ENCODE peak calls at places on chromosomes 1 and 21, in four cellular contexts. P is nephron progenitor cell, M is foreskin fibroblast, B is heart left ventricle. X is an unnamed sample.

GRCh38 chr1:23529146-23530088 is 1.6 kb downstream of the E2F2 start:
- DNase-seq in P (no peak), M (no peak), B (no peak), X (no peak)

GRCh38 chr1:226133504-226134123 is 52.9 kb downstream of the ACBD3 start:
- DNase-seq in P (no peak), M (no peak), B (no peak), X (no peak)

GRCh38 chr1:244053831-244054230 is 2.7 kb downstream of the ZBTB18 start:
- DNase-seq in P (no peak), M (no peak), B (no peak), X (no peak)

GRCh38 chr1:4027492-4028138 is 127.5 kb upstream of the C1orf174 start:
- DNase-seq in P (no peak), M (no peak), B (no peak), X (no peak)

GRCh38 chr1:185526318-185527307 is 207.6 kb upstream of the HMCN1 start:
- DNase-seq in P (no peak), M (no peak), B (no peak), X (no peak)

GRCh38 chr21:33975548-33976081 is 60.0 kb upstream of the ATP5PO start:
- DNase-seq in P (no peak), M (peak; percentile 49), B (no peak), X (no peak)

GRCh38 chr1:156368889-156369684 is at the start of gene RHBG:
- DNase-seq in P (peak; percentile 56), M (peak; percentile 46), B (peak; percentile 16), X (peak; percentile 59)

GRCh38 chr1:110631836-110632620 is 25.9 kb upstream of the KCNA2 start:
- DNase-seq in P (no peak), M (no peak), B (no peak), X (no peak)

GRCh38 chr21:38819719-38820147 is 14.0 kb downstream of the ETS2 start:
- DNase-seq in P (no peak), M (peak; percentile 71), B (no peak), X (no peak)

GRCh38 chr1:158972841-158973240 is 36.9 kb upstream of the IFI16 start:
- DNase-seq in P (no peak), M (no peak), B (no peak), X (no peak)
- TF ChIP-seq CTCF in P (no peak), M (no peak), B (no peak), X (no peak)

GRCh38 chr1:25795955-25796806 is 3.8 kb upstream of the SELENON start:
- DNase-seq in P (no peak), M (no peak), B (no peak), X (no peak)

GRCh38 chr1:25796807-25797458 is 3.1 kb upstream of the SELENON start:
- DNase-seq in P (peak; percentile 92), M (peak; percentile 89), B (peak; percentile 82), X (peak; percentile 93)

GRCh38 chr1:25798666-25799345 is 1.2 kb upstream of the SELENON start:
- DNase-seq in P (no peak), M (no peak), B (no peak), X (no peak)

GRCh38 chr1:25799346-25799720 is 660 bp upstream of the SELENON start:
- DNase-seq in P (no peak), M (no peak), B (no peak), X (no peak)

DNA sequence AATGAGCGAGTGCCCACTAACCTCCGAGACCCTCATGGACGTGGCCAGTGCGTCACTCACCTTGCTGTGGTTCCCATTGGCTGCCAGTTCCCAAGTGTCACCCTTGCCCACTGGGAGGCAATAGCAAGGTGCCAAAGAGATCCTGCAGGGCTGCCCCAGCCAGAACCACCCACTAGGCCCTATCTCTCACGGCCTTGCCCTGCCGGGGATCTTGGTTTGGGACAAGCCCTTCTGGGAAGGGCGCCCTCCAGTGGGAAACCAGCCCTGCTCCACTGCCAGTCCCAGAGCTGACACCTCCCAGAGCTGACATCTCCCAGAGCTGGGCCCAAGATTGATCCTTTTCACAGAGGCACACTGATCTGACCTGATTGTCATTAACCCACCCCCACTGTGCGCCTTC is 2.1 kb upstream of the SELENON start:
- DNase-seq in P (peak; percentile 52), M (peak; percentile 54), B (no peak), X (peak; percentile 65)
- TF ChIP-seq CTCF in P (peak; percentile 44), M (peak; percentile 54), B (peak; percentile 21), X (peak; percentile 40)

GRCh38 chr1:114669562-114670082 is at the start of gene DENND2C:
- DNase-seq in P (no peak), M (no peak), B (no peak), X (no peak)
- TF ChIP-seq CTCF in P (no peak), M (no peak), B (no peak), X (no peak)

GRCh38 chr1:8925406-8925805 is 20.3 kb upstream of the CA6 start:
- DNase-seq in P (no peak), M (no peak), B (no peak), X (no peak)
- TF ChIP-seq CTCF in P (no peak), M (no peak), B (no peak), X (no peak)

DNA sequence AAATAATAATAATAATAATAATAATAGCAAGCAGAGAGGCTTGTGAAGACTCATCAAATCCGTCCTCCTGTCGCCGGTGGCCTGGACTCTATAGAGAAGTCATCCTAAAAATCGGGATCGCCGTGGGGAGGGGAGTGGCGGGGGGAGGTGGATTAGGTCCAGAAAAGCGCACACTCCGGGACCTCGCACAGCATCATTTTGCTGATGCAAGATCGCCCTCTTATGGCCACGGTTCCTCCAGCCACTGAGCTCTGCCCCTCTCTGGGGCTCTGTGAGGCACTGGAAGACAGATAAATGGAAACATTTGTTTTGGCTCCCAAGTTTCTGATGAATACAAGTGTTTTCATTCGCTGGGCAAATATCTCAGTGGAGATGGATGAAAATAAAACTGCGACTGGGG is 612.0 kb downstream of the MATN1 start:
- DNase-seq in P (peak; percentile 72), M (peak; percentile 73), B (peak; percentile 35), X (peak; percentile 84)
- TF ChIP-seq CTCF in P (peak; percentile 68), M (peak; percentile 65), B (peak; percentile 56), X (peak; percentile 49)

GRCh38 chr1:44819594-44820327 is 11.4 kb downstream of the BTBD19 start:
- DNase-seq in P (peak; percentile 80), M (peak; percentile 94), B (peak; percentile 82), X (peak; percentile 73)
- TF ChIP-seq CTCF in P (no peak), M (no peak), B (no peak), X (no peak)

GRCh38 chr1:183956559-183957188 is 80.9 kb downstream of the COLGALT2 start:
- DNase-seq in P (no peak), M (peak; percentile 80), B (no peak), X (no peak)
- TF ChIP-seq CTCF in P (no peak), M (peak; percentile 29), B (no peak), X (no peak)

GRCh38 chr1:201401700-201402099 is 2.6 kb upstream of the LAD1 start:
- DNase-seq in P (no peak), M (no peak), B (no peak), X (no peak)
- TF ChIP-seq CTCF in P (no peak), M (no peak), B (no peak), X (no peak)

GRCh38 chr1:65250826-65251225 is 58.5 kb upstream of the DNAJC6 start:
- DNase-seq in P (no peak), M (no peak), B (no peak), X (no peak)

GRCh38 chr1:65256860-65257719 is 52.3 kb upstream of the DNAJC6 start:
- DNase-seq in P (no peak), M (no peak), B (no peak), X (no peak)

GRCh38 chr1:65253800-65254319 is 55.5 kb upstream of the DNAJC6 start:
- DNase-seq in P (no peak), M (no peak), B (no peak), X (no peak)

GRCh38 chr1:65255088-65256050 is 54.0 kb upstream of the DNAJC6 start:
- DNase-seq in P (peak; percentile 34), M (peak; percentile 48), B (no peak), X (peak; percentile 39)

DNA sequence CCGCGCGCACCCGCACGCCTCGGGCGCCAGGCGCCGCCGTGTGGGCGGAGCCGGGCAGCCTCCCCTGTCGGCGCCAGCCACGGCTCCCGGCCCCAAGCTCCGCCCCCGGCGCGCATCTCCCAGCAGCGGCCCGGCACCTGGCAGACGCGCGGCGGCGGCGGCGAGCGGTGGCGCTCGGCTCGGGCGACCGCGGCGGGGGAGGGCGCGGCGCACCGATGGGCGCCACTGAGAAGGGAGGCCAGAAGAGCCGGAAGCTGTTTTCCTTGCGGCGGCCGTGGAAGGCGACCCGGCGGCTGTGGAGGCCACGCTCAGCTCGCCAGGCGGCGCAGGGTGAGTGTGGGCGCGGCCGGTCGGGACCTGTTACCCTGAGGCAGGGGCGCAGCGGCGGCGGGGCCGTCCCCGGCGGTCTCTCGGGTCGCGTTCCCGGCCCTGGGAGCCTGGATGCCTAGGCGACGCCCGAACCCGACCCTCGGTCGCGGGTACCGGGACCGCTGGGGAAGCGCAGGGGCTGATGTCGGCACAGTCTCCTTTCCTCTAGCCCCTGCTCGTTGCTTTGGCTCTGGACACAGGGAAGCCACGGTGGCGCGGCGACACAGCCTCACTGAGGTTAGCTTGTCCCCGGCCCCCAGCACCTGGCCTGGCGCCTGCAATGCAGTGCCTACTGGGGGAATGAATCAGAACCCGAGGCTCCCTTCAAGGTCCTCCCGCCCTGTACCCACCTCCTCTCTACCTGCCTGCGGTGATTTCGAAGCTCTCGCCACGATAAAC is 54.8 kb upstream of the DNAJC6 start:
- DNase-seq in P (peak; percentile 93), M (peak; percentile 90), B (peak; percentile 75), X (peak; percentile 91)
- TF ChIP-seq CTCF in P (no peak), M (peak; percentile 26), B (peak; percentile 18), X (no peak)

GRCh38 chr1:54582566-54583306 is 34.7 kb downstream of the ACOT11 start:
- DNase-seq in P (peak; percentile 73), M (no peak), B (no peak), X (no peak)

GRCh38 chr1:54583868-54584267 is 35.8 kb downstream of the ACOT11 start:
- DNase-seq in P (no peak), M (no peak), B (no peak), X (peak; percentile 45)

GRCh38 chr1:54584575-54584974 is 36.5 kb downstream of the ACOT11 start:
- DNase-seq in P (no peak), M (no peak), B (no peak), X (no peak)

GRCh38 chr1:54583307-54583686 is 35.3 kb downstream of the ACOT11 start:
- DNase-seq in P (no peak), M (no peak), B (no peak), X (no peak)

DNA sequence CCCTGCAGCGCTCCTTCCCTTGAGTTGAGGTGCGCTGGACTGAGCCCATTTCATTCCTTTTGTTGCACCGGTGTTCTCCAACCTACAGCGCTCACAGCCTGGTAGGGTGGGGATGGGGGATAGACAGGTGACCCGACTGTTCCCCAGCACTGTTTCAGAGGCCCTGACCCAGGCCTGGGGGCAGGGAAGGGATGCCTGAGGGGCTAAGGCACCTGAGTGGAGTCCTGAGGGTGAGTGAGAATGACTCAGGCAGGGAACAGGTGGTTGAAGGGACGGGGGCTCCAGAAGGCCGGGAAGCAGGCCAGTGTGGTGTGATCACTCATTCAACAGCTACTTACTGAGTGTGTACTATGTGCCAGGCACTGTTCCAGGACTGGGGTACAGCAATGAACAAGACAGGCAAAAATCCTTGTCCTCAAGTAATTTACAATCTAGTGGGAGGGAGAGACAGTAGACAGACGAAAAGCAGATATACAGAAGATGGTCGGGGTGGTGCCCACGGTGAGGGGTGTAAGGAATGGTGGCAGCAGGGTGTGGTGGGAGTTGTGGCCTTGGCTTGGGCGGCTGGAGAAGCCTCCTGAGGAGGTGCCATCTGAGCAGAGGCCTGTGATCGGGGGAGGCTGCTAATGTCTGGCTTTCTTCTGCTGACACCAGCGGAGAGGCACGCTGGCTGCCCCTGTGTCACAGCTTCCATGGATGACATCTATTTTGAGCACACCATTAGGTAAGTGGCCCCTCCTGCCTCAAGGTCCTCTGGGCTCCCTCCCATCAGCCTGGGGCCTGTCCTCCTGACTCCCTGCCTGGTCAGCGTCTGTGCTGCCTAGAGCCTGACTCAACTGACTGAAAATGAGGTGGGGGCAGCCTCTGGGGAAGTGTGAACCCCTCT is 37.4 kb downstream of the ACOT11 start:
- DNase-seq in P (no peak), M (no peak), B (peak; percentile 82), X (no peak)
- TF ChIP-seq CTCF in P (no peak), M (no peak), B (no peak), X (no peak)